ENCODE peak calls at places on chromosomes 7 and 10, in four cellular contexts. One of them, this sample, is unnamed.
A peak's percentile ranks its signal among the peaks of the same experiment; 100 is the strongest.

GRCh38 chr10:7410306-7410799 is 481 bp downstream of the SFMBT2 start:
- DNase-seq in effector memory CD4-positive, alpha-beta T cell: no peak
- DNase-seq in AG08396: no peak
- DNase-seq in PC-9: no peak
- DNase-seq in this sample: peak; percentile 11

GRCh38 chr7:3301831-3302618 is 973 bp downstream of the SDK1 start:
- DNase-seq in PC-9: no peak
- DNase-seq in AG08396: peak; percentile 11
- DNase-seq in effector memory CD4-positive, alpha-beta T cell: no peak
- DNase-seq in this sample: peak; percentile 53

GRCh38 chr7:16564909-16565426 is 38.3 kb downstream of the LRRC72 start:
- DNase-seq in PC-9: peak; percentile 30
- DNase-seq in AG08396: peak; percentile 45
- DNase-seq in effector memory CD4-positive, alpha-beta T cell: no peak
- DNase-seq in this sample: peak; percentile 34

GRCh38 chr10:103276941-103277712 is at the start of gene INA:
- DNase-seq in AG08396: peak; percentile 87
- DNase-seq in PC-9: peak; percentile 49
- DNase-seq in effector memory CD4-positive, alpha-beta T cell: no peak
- DNase-seq in this sample: peak; percentile 20

GRCh38 chr7:112143567-112143966 is 62.6 kb downstream of the DOCK4 start:
- DNase-seq in PC-9: no peak
- DNase-seq in effector memory CD4-positive, alpha-beta T cell: no peak
- DNase-seq in AG08396: peak; percentile 84
- DNase-seq in this sample: no peak

GRCh38 chr10:26697163-26697921 is at the start of gene PDSS1:
- DNase-seq in AG08396: peak; percentile 92
- DNase-seq in PC-9: peak; percentile 65
- DNase-seq in effector memory CD4-positive, alpha-beta T cell: peak; percentile 39
- DNase-seq in this sample: peak; percentile 76

GRCh38 chr10:52420656-52421055 is 106.6 kb downstream of the DKK1 start:
- DNase-seq in effector memory CD4-positive, alpha-beta T cell: no peak
- DNase-seq in AG08396: no peak
- DNase-seq in PC-9: no peak
- DNase-seq in this sample: no peak

GRCh38 chr10:98258683-98259454 is 9.1 kb downstream of the LOXL4 start:
- DNase-seq in effector memory CD4-positive, alpha-beta T cell: no peak
- DNase-seq in PC-9: peak; percentile 83
- DNase-seq in AG08396: no peak
- DNase-seq in this sample: no peak

GRCh38 chr10:110850990-110851389 is 20.7 kb upstream of the PDCD4 start:
- DNase-seq in effector memory CD4-positive, alpha-beta T cell: no peak
- DNase-seq in AG08396: no peak
- DNase-seq in PC-9: no peak
- DNase-seq in this sample: no peak

GRCh38 chr7:127440206-127440605 is 47.7 kb upstream of the ZNF800 start:
- DNase-seq in AG08396: no peak
- DNase-seq in PC-9: no peak
- DNase-seq in effector memory CD4-positive, alpha-beta T cell: no peak
- DNase-seq in this sample: no peak

GRCh38 chr7:73668103-73668937 is 689 bp downstream of the VPS37D start:
- DNase-seq in effector memory CD4-positive, alpha-beta T cell: no peak
- DNase-seq in PC-9: no peak
- DNase-seq in AG08396: peak; percentile 58
- DNase-seq in this sample: no peak

GRCh38 chr7:149175150-149175549 is 20.2 kb upstream of the ZNF282 start:
- DNase-seq in AG08396: no peak
- DNase-seq in effector memory CD4-positive, alpha-beta T cell: no peak
- DNase-seq in PC-9: no peak
- DNase-seq in this sample: no peak

GRCh38 chr7:26348987-26349809 is 57.5 kb downstream of the SNX10 start:
- DNase-seq in effector memory CD4-positive, alpha-beta T cell: no peak
- DNase-seq in PC-9: no peak
- DNase-seq in AG08396: no peak
- DNase-seq in this sample: no peak

GRCh38 chr10:124420254-124420653 is 1.5 kb upstream of the OAT start:
- DNase-seq in AG08396: no peak
- DNase-seq in PC-9: no peak
- DNase-seq in effector memory CD4-positive, alpha-beta T cell: no peak
- DNase-seq in this sample: no peak

GRCh38 chr10:47063858-47064257 is 152.6 kb downstream of the PTPN20 start:
- DNase-seq in effector memory CD4-positive, alpha-beta T cell: no peak
- DNase-seq in PC-9: no peak
- DNase-seq in AG08396: no peak
- DNase-seq in this sample: no peak

GRCh38 chr10:3803884-3804741 is 19.1 kb upstream of the KLF6 start:
- DNase-seq in effector memory CD4-positive, alpha-beta T cell: peak; percentile 65
- DNase-seq in AG08396: no peak
- DNase-seq in PC-9: no peak
- DNase-seq in this sample: no peak

GRCh38 chr10:10814103-10814502 is 203.6 kb upstream of the CELF2 start:
- DNase-seq in AG08396: no peak
- DNase-seq in effector memory CD4-positive, alpha-beta T cell: no peak
- DNase-seq in PC-9: no peak
- DNase-seq in this sample: no peak

GRCh38 chr10:33453081-33453850 is 118.8 kb upstream of the NRP1 start:
- DNase-seq in PC-9: no peak
- DNase-seq in AG08396: peak; percentile 24
- DNase-seq in effector memory CD4-positive, alpha-beta T cell: no peak
- DNase-seq in this sample: no peak

GRCh38 chr7:16817536-16817935 is 12.7 kb upstream of the AGR2 start:
- DNase-seq in effector memory CD4-positive, alpha-beta T cell: no peak
- DNase-seq in AG08396: no peak
- DNase-seq in PC-9: no peak
- DNase-seq in this sample: no peak

GRCh38 chr10:55091691-55092328 is 290.8 kb upstream of the PCDH15 start:
- DNase-seq in AG08396: no peak
- DNase-seq in effector memory CD4-positive, alpha-beta T cell: no peak
- DNase-seq in PC-9: no peak
- DNase-seq in this sample: peak; percentile 11

GRCh38 chr7:145915679-145916078 is 200.9 kb upstream of the CNTNAP2 start:
- DNase-seq in effector memory CD4-positive, alpha-beta T cell: no peak
- DNase-seq in AG08396: no peak
- DNase-seq in PC-9: no peak
- DNase-seq in this sample: no peak

GRCh38 chr7:8305625-8306388 is 43.8 kb upstream of the ICA1 start:
- DNase-seq in effector memory CD4-positive, alpha-beta T cell: no peak
- DNase-seq in PC-9: no peak
- DNase-seq in AG08396: no peak
- DNase-seq in this sample: no peak

GRCh38 chr7:1237704-1238255 is 5.1 kb downstream of the UNCX start:
- DNase-seq in AG08396: no peak
- DNase-seq in effector memory CD4-positive, alpha-beta T cell: no peak
- DNase-seq in PC-9: no peak
- DNase-seq in this sample: no peak

GRCh38 chr7:148609045-148609725 is 18.6 kb downstream of the C7orf33 start:
- DNase-seq in AG08396: no peak
- DNase-seq in PC-9: no peak
- DNase-seq in effector memory CD4-positive, alpha-beta T cell: no peak
- DNase-seq in this sample: no peak

GRCh38 chr7:27108390-27109127 is 6.1 kb upstream of the HOXA2 start:
- DNase-seq in PC-9: no peak
- DNase-seq in effector memory CD4-positive, alpha-beta T cell: no peak
- DNase-seq in AG08396: peak; percentile 79
- DNase-seq in this sample: no peak

GRCh38 chr7:132083126-132084123 is 492.8 kb downstream of the PLXNA4 start:
- DNase-seq in effector memory CD4-positive, alpha-beta T cell: no peak
- DNase-seq in AG08396: no peak
- DNase-seq in PC-9: no peak
- DNase-seq in this sample: no peak